ENCODE peak calls at places on chromosomes 16 and 17, in ten cellular contexts. A is mammary epithelial cell; F is Right ventricle myocardium superior; L is NCI-H2171 treated with DMSO at 0.1 percent for 48 hours; U is GM04504; B is activated effector memory CD4-positive, alpha-beta T cell treated with Interleukin-2 at 50 U/mL for 16 hours; S is activated CD8-positive, alpha-beta memory T cell treated with anti-CD3 and anti-CD28 coated beads for 48 hours; H is EL; V is iPS-NIHi11; J is esophagus squamous epithelium. K is an unnamed sample.

GRCh38 chr16:35798885-35799426 is 2339.5 kb downstream of the TP53TG3F start:
- DNase-seq in A (no peak), F (peak; percentile 78), L (peak; percentile 99), U (no peak), B (no peak), S (no peak), H (no peak), V (peak; percentile 26), J (no peak), K (peak; percentile 69)

GRCh38 chr16:86874141-86874540 is 295.8 kb downstream of the FOXL1 start:
- DNase-seq in A (peak; percentile 20), F (no peak), L (no peak), U (no peak), B (no peak), S (peak; percentile 16), H (peak; percentile 36), V (peak; percentile 78), J (no peak), K (peak; percentile 34)

GRCh38 chr17:83198366-83199341 is 119.2 kb downstream of the METRNL start:
- DNase-seq in A (no peak), F (peak; percentile 43), L (no peak), U (no peak), B (no peak), S (no peak), H (no peak), V (no peak), J (no peak), K (peak; percentile 45)

GRCh38 chr16:20114356-20114755 is 40.7 kb upstream of the GPR139 start:
- DNase-seq in A (peak; percentile 65), F (no peak), L (no peak), U (no peak), B (no peak), S (no peak), H (peak; percentile 6), V (no peak), J (no peak), K (no peak)

GRCh38 chr16:10579575-10579964 is 828 bp downstream of the EMP2 start:
- DNase-seq in A (peak; percentile 21), F (no peak), L (no peak), U (no peak), B (no peak), S (no peak), H (no peak), V (no peak), J (no peak), K (no peak)

GRCh38 chr17:48663134-48663924 is 37.2 kb upstream of the HOXB9 start:
- DNase-seq in A (no peak), F (no peak), L (no peak), U (no peak), B (no peak), S (no peak), H (no peak), V (no peak), J (no peak), K (no peak)

GRCh38 chr16:67805718-67806427 is 487 bp downstream of the RANBP10 start:
- DNase-seq in A (no peak), F (peak; percentile 44), L (no peak), U (no peak), B (no peak), S (no peak), H (no peak), V (peak; percentile 29), J (no peak), K (no peak)

GRCh38 chr17:37478187-37478586 is 11.5 kb upstream of the DUSP14 start:
- DNase-seq in A (peak; percentile 42), F (peak; percentile 74), L (peak; percentile 82), U (peak; percentile 87), B (no peak), S (no peak), H (peak; percentile 42), V (no peak), J (no peak), K (peak; percentile 62)

GRCh38 chr16:21611178-21611545 is 11.8 kb downstream of the METTL9 start:
- DNase-seq in A (no peak), F (no peak), L (no peak), U (no peak), B (no peak), S (no peak), H (no peak), V (no peak), J (no peak), K (no peak)

GRCh38 chr16:57187508-57187854 is 1.4 kb downstream of the RSPRY1 start:
- DNase-seq in A (no peak), F (no peak), L (peak; percentile 59), U (no peak), B (no peak), S (no peak), H (no peak), V (no peak), J (no peak), K (no peak)

GRCh38 chr17:40547079-40547784 is 18.0 kb downstream of the CCR7 start:
- DNase-seq in A (peak; percentile 97), F (no peak), L (peak; percentile 94), U (no peak), B (peak; percentile 73), S (no peak), H (no peak), V (no peak), J (no peak), K (peak; percentile 17)

GRCh38 chr16:17386229-17386628 is 84.5 kb downstream of the XYLT1 start:
- DNase-seq in A (no peak), F (no peak), L (no peak), U (no peak), B (no peak), S (no peak), H (no peak), V (no peak), J (no peak), K (no peak)

GRCh38 chr17:76727745-76728456 is 1.3 kb downstream of the METTL23 start:
- DNase-seq in A (no peak), F (no peak), L (no peak), U (no peak), B (no peak), S (no peak), H (no peak), V (no peak), J (no peak), K (no peak)